ENCODE peak calls at places on chromosome 5, in four cellular contexts. One of them, this sample, is unnamed.

GRCh38 chr5:61575103-61575502 is 243.0 kb downstream of the ZSWIM6 start:
- DNase-seq in AG09309: peak
- DNase-seq in testis: no peak
- DNase-seq in psoas muscle: no peak
- DNase-seq in this sample: peak

GRCh38 chr5:141637693-141638419 is 1.1 kb downstream of the RELL2 start:
- DNase-seq in psoas muscle: peak
- DNase-seq in testis: peak
- DNase-seq in AG09309: no peak
- DNase-seq in this sample: peak

GRCh38 chr5:16552666-16553343 is 64.0 kb downstream of the RETREG1 start:
- DNase-seq in AG09309: no peak
- DNase-seq in testis: peak
- DNase-seq in psoas muscle: peak
- DNase-seq in this sample: peak

GRCh38 chr5:10524376-10525123 is 39.3 kb upstream of the ANKRD33B start:
- DNase-seq in psoas muscle: peak
- DNase-seq in AG09309: peak
- DNase-seq in testis: no peak
- DNase-seq in this sample: peak

GRCh38 chr5:3428355-3428754 is 167.3 kb upstream of the IRX1 start:
- DNase-seq in psoas muscle: no peak
- DNase-seq in testis: no peak
- DNase-seq in AG09309: no peak
- DNase-seq in this sample: no peak

GRCh38 chr5:55600536-55601208 is 65.9 kb upstream of the PLPP1 start:
- DNase-seq in testis: no peak
- DNase-seq in AG09309: no peak
- DNase-seq in psoas muscle: no peak
- DNase-seq in this sample: peak

GRCh38 chr5:79831381-79831780 is 141.7 kb downstream of the CMYA5 start:
- DNase-seq in AG09309: no peak
- DNase-seq in psoas muscle: no peak
- DNase-seq in testis: no peak
- DNase-seq in this sample: no peak

GRCh38 chr5:91154338-91154737 is 228.8 kb downstream of the ARRDC3 start:
- DNase-seq in psoas muscle: no peak
- DNase-seq in AG09309: no peak
- DNase-seq in testis: peak
- DNase-seq in this sample: no peak

GRCh38 chr5:137753227-137753985 is 757 bp downstream of the HNRNPA0 start:
- DNase-seq in testis: peak
- DNase-seq in AG09309: no peak
- DNase-seq in psoas muscle: peak
- DNase-seq in this sample: no peak

GRCh38 chr5:177362102-177362868 is 4.6 kb downstream of the RGS14 start:
- DNase-seq in psoas muscle: no peak
- DNase-seq in AG09309: no peak
- DNase-seq in testis: no peak
- DNase-seq in this sample: no peak

GRCh38 chr5:132771559-132771998 is 5.5 kb downstream of the SEPTIN8 start:
- DNase-seq in AG09309: peak
- DNase-seq in testis: peak
- DNase-seq in psoas muscle: no peak
- DNase-seq in this sample: peak

GRCh38 chr5:178866946-178867345 is 7.2 kb downstream of the ZNF354B start:
- DNase-seq in psoas muscle: no peak
- DNase-seq in testis: no peak
- DNase-seq in AG09309: no peak
- DNase-seq in this sample: no peak

GRCh38 chr5:141557681-141558136 is 61.1 kb downstream of the DIAPH1 start:
- DNase-seq in testis: peak
- DNase-seq in AG09309: peak
- DNase-seq in psoas muscle: peak
- DNase-seq in this sample: peak

GRCh38 chr5:56640763-56641406 is 174.5 kb upstream of the MAP3K1 start:
- DNase-seq in AG09309: no peak
- DNase-seq in psoas muscle: peak
- DNase-seq in testis: no peak
- DNase-seq in this sample: no peak

GRCh38 chr5:96083361-96083881 is 121.8 kb upstream of the ELL2 start:
- DNase-seq in psoas muscle: no peak
- DNase-seq in AG09309: no peak
- DNase-seq in testis: no peak
- DNase-seq in this sample: no peak

GRCh38 chr5:180803181-180804128 is 849 bp upstream of the MGAT1 start:
- DNase-seq in psoas muscle: peak
- DNase-seq in AG09309: no peak
- DNase-seq in testis: peak
- DNase-seq in this sample: peak

GRCh38 chr5:39543335-39543734 is 118.6 kb upstream of the DAB2 start:
- DNase-seq in testis: no peak
- DNase-seq in psoas muscle: no peak
- DNase-seq in AG09309: no peak
- DNase-seq in this sample: peak

GRCh38 chr5:1111727-1112289 is at the start of gene SLC12A7:
- DNase-seq in testis: peak
- DNase-seq in AG09309: no peak
- DNase-seq in psoas muscle: no peak
- DNase-seq in this sample: no peak

GRCh38 chr5:172058088-172058487 is 51.6 kb upstream of the FBXW11 start:
- DNase-seq in testis: no peak
- DNase-seq in psoas muscle: no peak
- DNase-seq in AG09309: no peak
- DNase-seq in this sample: no peak

GRCh38 chr5:173662896-173663809 is 46.7 kb upstream of the BOD1 start:
- DNase-seq in psoas muscle: no peak
- DNase-seq in testis: no peak
- DNase-seq in AG09309: no peak
- DNase-seq in this sample: no peak

GRCh38 chr5:50963647-50964584 is 297.5 kb downstream of the PARP8 start:
- DNase-seq in AG09309: no peak
- DNase-seq in testis: no peak
- DNase-seq in psoas muscle: peak
- DNase-seq in this sample: no peak

GRCh38 chr5:76081811-76082783 is 1.1 kb upstream of the SV2C start:
- DNase-seq in AG09309: no peak
- DNase-seq in psoas muscle: no peak
- DNase-seq in testis: no peak
- DNase-seq in this sample: no peak

GRCh38 chr5:124519396-124519795 is 227.0 kb downstream of the ZNF608 start:
- DNase-seq in psoas muscle: no peak
- DNase-seq in AG09309: peak
- DNase-seq in testis: no peak
- DNase-seq in this sample: peak

GRCh38 chr5:59036274-59036961 is 453.5 kb downstream of the RAB3C start:
- DNase-seq in AG09309: peak
- DNase-seq in psoas muscle: peak
- DNase-seq in testis: no peak
- DNase-seq in this sample: peak

GRCh38 chr5:174901336-174901735 is 177.0 kb downstream of the MSX2 start:
- DNase-seq in testis: no peak
- DNase-seq in AG09309: no peak
- DNase-seq in psoas muscle: no peak
- DNase-seq in this sample: no peak

GRCh38 chr5:87121315-87122170 is 146.1 kb upstream of the RASA1 start:
- DNase-seq in psoas muscle: no peak
- DNase-seq in testis: no peak
- DNase-seq in AG09309: peak
- DNase-seq in this sample: peak

GRCh38 chr5:169300468-169301385 is at the start of gene SLIT3:
- DNase-seq in psoas muscle: peak
- DNase-seq in testis: peak
- DNase-seq in AG09309: peak
- DNase-seq in this sample: peak

GRCh38 chr5:172686539-172687390 is 45.7 kb downstream of the NEURL1B start:
- DNase-seq in AG09309: no peak
- DNase-seq in testis: no peak
- DNase-seq in psoas muscle: no peak
- DNase-seq in this sample: no peak

GRCh38 chr5:10632110-10632903 is 68.4 kb downstream of the ANKRD33B start:
- DNase-seq in psoas muscle: peak
- DNase-seq in AG09309: no peak
- DNase-seq in testis: no peak
- DNase-seq in this sample: no peak

GRCh38 chr5:168291961-168292782 is 727 bp downstream of the WWC1 start:
- DNase-seq in psoas muscle: peak
- DNase-seq in testis: peak
- DNase-seq in AG09309: no peak
- DNase-seq in this sample: peak
- TF ChIP-seq CTCF in psoas muscle: no peak
- TF ChIP-seq CTCF in testis: no peak
- TF ChIP-seq CTCF in AG09309: no peak
- TF ChIP-seq CTCF in this sample: no peak

DNA sequence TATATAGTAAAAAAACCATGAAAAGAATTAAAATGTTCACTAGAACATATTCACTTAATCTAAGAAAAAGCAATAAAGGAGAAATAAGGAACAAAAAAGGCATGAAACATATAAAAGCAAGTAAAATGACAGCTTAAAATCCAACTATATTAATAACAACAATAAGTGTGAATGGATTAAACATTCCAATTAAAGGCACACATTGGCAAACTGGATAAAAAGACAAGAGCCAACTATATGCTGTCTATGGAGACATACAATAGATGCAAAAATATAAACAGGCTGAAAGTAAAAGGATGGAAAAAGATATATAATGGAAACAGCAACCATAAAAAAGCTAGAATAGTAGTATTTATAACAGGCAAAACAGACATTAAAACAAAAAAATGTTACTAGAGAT is 70.1 kb downstream of the AP3B1 start:
- DNase-seq in testis: no peak
- DNase-seq in AG09309: no peak
- DNase-seq in psoas muscle: no peak
- DNase-seq in this sample: no peak
- H3K4me3 ChIP-seq in testis: no peak
- H3K4me3 ChIP-seq in AG09309: no peak
- H3K4me3 ChIP-seq in psoas muscle: no peak
- H3K4me3 ChIP-seq in this sample: no peak

DNA sequence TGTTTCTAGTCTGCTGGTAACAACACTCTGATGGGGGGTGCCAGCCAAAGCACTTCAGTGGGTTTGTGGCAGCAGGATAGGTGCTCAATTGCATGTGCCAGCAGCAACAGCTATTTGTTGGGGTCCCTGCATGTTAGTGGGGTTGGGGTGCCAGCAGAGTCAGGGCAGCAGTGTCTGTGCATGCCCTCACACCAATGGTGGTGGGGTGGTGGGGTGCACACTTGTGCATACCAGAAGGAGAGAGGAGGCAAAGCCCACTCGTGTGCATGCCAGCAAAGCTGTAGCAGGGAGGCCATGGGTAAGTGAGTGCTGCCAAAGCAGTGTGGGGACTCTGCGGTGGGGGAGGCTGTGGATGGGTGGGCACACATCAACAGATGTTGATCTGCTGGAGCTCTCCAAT is 232.2 kb downstream of the GABRG2 start:
- DNase-seq in psoas muscle: no peak
- DNase-seq in testis: no peak
- DNase-seq in AG09309: no peak
- DNase-seq in this sample: no peak
- TF ChIP-seq CTCF in psoas muscle: no peak
- TF ChIP-seq CTCF in testis: no peak
- TF ChIP-seq CTCF in AG09309: no peak
- TF ChIP-seq CTCF in this sample: no peak

GRCh38 chr5:73749485-73750270 is 123.7 kb downstream of the ARHGEF28 start:
- DNase-seq in AG09309: no peak
- DNase-seq in testis: peak
- DNase-seq in psoas muscle: no peak
- DNase-seq in this sample: no peak

GRCh38 chr5:73751254-73751914 is 125.4 kb downstream of the ARHGEF28 start:
- DNase-seq in psoas muscle: no peak
- DNase-seq in AG09309: no peak
- DNase-seq in testis: no peak
- DNase-seq in this sample: no peak

GRCh38 chr5:73747696-73748380 is 121.8 kb downstream of the ARHGEF28 start:
- DNase-seq in psoas muscle: no peak
- DNase-seq in AG09309: no peak
- DNase-seq in testis: no peak
- DNase-seq in this sample: peak

GRCh38 chr5:73746608-73747007 is 120.6 kb downstream of the ARHGEF28 start:
- DNase-seq in testis: no peak
- DNase-seq in psoas muscle: no peak
- DNase-seq in AG09309: no peak
- DNase-seq in this sample: no peak

GRCh38 chr5:73748510-73749410 is 122.8 kb downstream of the ARHGEF28 start:
- DNase-seq in psoas muscle: peak
- DNase-seq in AG09309: no peak
- DNase-seq in testis: peak
- DNase-seq in this sample: peak
- H3K4me3 ChIP-seq in psoas muscle: no peak
- H3K4me3 ChIP-seq in AG09309: no peak
- H3K4me3 ChIP-seq in testis: no peak
- H3K4me3 ChIP-seq in this sample: peak

GRCh38 chr5:155699385-155699784 is 627.6 kb upstream of the SGCD start:
- DNase-seq in psoas muscle: no peak
- DNase-seq in AG09309: no peak
- DNase-seq in testis: peak
- DNase-seq in this sample: no peak
- TF ChIP-seq CTCF in psoas muscle: no peak
- TF ChIP-seq CTCF in AG09309: no peak
- TF ChIP-seq CTCF in testis: peak
- TF ChIP-seq CTCF in this sample: no peak